ENCODE peak calls at places on chromosomes 12 and 14, in seven cellular contexts. C is stomach; O is activated CD8-positive, alpha-beta memory T cell treated with anti-CD3 and anti-CD28 coated beads, Interleukin-2, amount 10 ng/mL, durations not matched to agents 7 days and 5 days; R is right lobe of liver; E is activated naive CD8-positive, alpha-beta T cell treated with anti-CD3 and anti-CD28 coated beads, Interleukin-2, amount 50 U/mL, for 24 hours; F is NCI-H2081; K is osteoblast. G is an unnamed sample.

GRCh38 chr14:72615511-72616121 is 278.3 kb downstream of the DPF3 start:
- DNase-seq in C (no peak), O (peak; percentile 12), R (no peak), E (no peak), F (no peak), K (peak; percentile 56), G (peak; percentile 73)

GRCh38 chr14:19918553-19919264 is 1.7 kb upstream of the OR4K5 start:
- DNase-seq in C (no peak), O (no peak), R (no peak), E (no peak), F (no peak), K (no peak), G (no peak)

GRCh38 chr12:119916111-119916510 is 39.0 kb upstream of the CIT start:
- DNase-seq in C (no peak), O (no peak), R (no peak), E (no peak), F (no peak), K (peak; percentile 74), G (no peak)

GRCh38 chr14:89233184-89233583 is 183.8 kb downstream of the FOXN3 start:
- DNase-seq in C (no peak), O (no peak), R (no peak), E (no peak), F (no peak), K (no peak), G (no peak)

GRCh38 chr12:43206396-43206795 is 345.6 kb downstream of the ADAMTS20 start:
- DNase-seq in C (no peak), O (no peak), R (no peak), E (no peak), F (no peak), K (peak; percentile 69), G (peak; percentile 9)

GRCh38 chr12:22415342-22416309 is 81.1 kb upstream of the ST8SIA1 start:
- DNase-seq in C (peak; percentile 54), O (no peak), R (no peak), E (no peak), F (no peak), K (no peak), G (peak; percentile 2)

GRCh38 chr12:112419269-112420133 is 754 bp downstream of the PTPN11 start:
- DNase-seq in C (peak; percentile 64), O (peak; percentile 55), R (peak; percentile 74), E (peak; percentile 37), F (peak; percentile 23), K (peak; percentile 92), G (peak; percentile 94)

GRCh38 chr14:60658116-60658515 is 8.8 kb upstream of the SIX1 start:
- DNase-seq in C (no peak), O (no peak), R (no peak), E (no peak), F (no peak), K (no peak), G (no peak)

GRCh38 chr12:67969134-67969782 is 20.0 kb upstream of the IFNG-AS1 start:
- DNase-seq in C (no peak), O (no peak), R (no peak), E (no peak), F (no peak), K (no peak), G (no peak)

GRCh38 chr14:100587763-100588411 is 670 bp upstream of the BEGAIN start:
- DNase-seq in C (no peak), O (no peak), R (peak; percentile 15), E (no peak), F (no peak), K (peak; percentile 96), G (no peak)

GRCh38 chr14:64737391-64738305 is 33.4 kb downstream of the PLEKHG3 start:
- DNase-seq in C (no peak), O (no peak), R (peak; percentile 10), E (no peak), F (no peak), K (no peak), G (no peak)

GRCh38 chr14:104576607-104577332 is 2.8 kb upstream of the C14orf180 start:
- DNase-seq in C (peak; percentile 70), O (no peak), R (no peak), E (no peak), F (no peak), K (peak; percentile 95), G (no peak)

GRCh38 chr12:128829870-128830504 is 6.2 kb upstream of the SLC15A4 start:
- DNase-seq in C (peak; percentile 25), O (peak; percentile 63), R (no peak), E (peak; percentile 24), F (no peak), K (no peak), G (no peak)

GRCh38 chr14:73785336-73785833 is 66.2 kb upstream of the PTGR2 start:
- DNase-seq in C (no peak), O (no peak), R (no peak), E (no peak), F (no peak), K (no peak), G (peak; percentile 87)

GRCh38 chr14:21219561-21220111 is 49.6 kb downstream of the HNRNPC start:
- DNase-seq in C (no peak), O (no peak), R (no peak), E (no peak), F (no peak), K (no peak), G (peak; percentile 46)

GRCh38 chr14:95519699-95520098 is 3.2 kb upstream of the SYNE3 start:
- DNase-seq in C (peak; percentile 61), O (peak; percentile 90), R (no peak), E (peak; percentile 70), F (no peak), K (peak; percentile 97), G (peak; percentile 95)

GRCh38 chr12:51836012-51836832 is 12.3 kb downstream of the FIGNL2 start:
- DNase-seq in C (no peak), O (no peak), R (no peak), E (no peak), F (no peak), K (peak; percentile 51), G (no peak)

GRCh38 chr12:77064891-77065360 is 443 bp downstream of the E2F7 start:
- DNase-seq in C (no peak), O (no peak), R (no peak), E (peak; percentile 39), F (peak; percentile 45), K (no peak), G (no peak)

GRCh38 chr12:113766880-113767878 is 198.9 kb downstream of the RBM19 start:
- DNase-seq in C (no peak), O (no peak), R (no peak), E (no peak), F (no peak), K (peak; percentile 98), G (peak; percentile 76)

GRCh38 chr12:51942501-51943000 is 8.9 kb upstream of the ACVR1B start:
- DNase-seq in C (peak; percentile 10), O (no peak), R (no peak), E (no peak), F (no peak), K (no peak), G (no peak)

GRCh38 chr14:69260246-69260978 is 454 bp downstream of the GALNT16 start:
- DNase-seq in C (no peak), O (no peak), R (no peak), E (no peak), F (no peak), K (peak; percentile 84), G (peak; percentile 66)

GRCh38 chr14:90382491-90383125 is 14.2 kb upstream of the CALM1 start:
- DNase-seq in C (peak; percentile 69), O (peak; percentile 80), R (peak; percentile 60), E (peak; percentile 71), F (peak; percentile 60), K (peak; percentile 77), G (peak; percentile 87)

GRCh38 chr12:95204141-95204866 is 13.0 kb downstream of the FGD6 start:
- DNase-seq in C (peak; percentile 30), O (no peak), R (peak; percentile 28), E (no peak), F (no peak), K (peak; percentile 71), G (peak; percentile 70)

GRCh38 chr12:48164456-48164855 is 7.1 kb upstream of the ASB8 start:
- DNase-seq in C (no peak), O (no peak), R (no peak), E (no peak), F (no peak), K (no peak), G (no peak)

GRCh38 chr14:72863216-72864006 is 30.5 kb downstream of the DPF3 start:
- DNase-seq in C (no peak), O (no peak), R (no peak), E (no peak), F (no peak), K (no peak), G (no peak)

G was measured in adipocyte.